ENCODE peak calls at places on chromosome 13, in four cellular contexts. E, Q, R and B are unnamed samples.

GRCh38 chr13:90171649-90172048 is 1175.8 kb upstream of the MIR17HG start:
- DNase-seq in R (no peak), E (no peak), Q (no peak), B (no peak)

GRCh38 chr13:42814868-42815267 is 33.5 kb downstream of the FAM216B start:
- DNase-seq in Q (no peak), E (no peak), R (no peak), B (no peak)

GRCh38 chr13:47853236-47853635 is 147.8 kb downstream of the SUCLA2 start:
- DNase-seq in E (no peak), Q (no peak), R (no peak), B (no peak)

GRCh38 chr13:49214917-49215376 is 5.2 kb upstream of the MLNR start:
- DNase-seq in Q (peak; percentile 78), R (no peak), E (no peak), B (peak; percentile 19)

GRCh38 chr13:22648325-22648758 is 532.4 kb upstream of the SGCG start:
- DNase-seq in Q (no peak), R (no peak), E (no peak), B (no peak)

GRCh38 chr13:44972956-44973581 is 16.2 kb downstream of the NUFIP1 start:
- DNase-seq in R (peak; percentile 9), Q (peak; percentile 36), E (no peak), B (peak; percentile 18)

GRCh38 chr13:76928456-76928855 is 19.9 kb upstream of the ACOD1 start:
- DNase-seq in E (no peak), R (no peak), Q (no peak), B (no peak)

GRCh38 chr13:111153279-111153976 is 38.3 kb downstream of the ARHGEF7 start:
- DNase-seq in E (no peak), Q (peak; percentile 88), R (peak; percentile 86), B (peak; percentile 75)

GRCh38 chr13:105918842-105919741 is 616.4 kb downstream of the EFNB2 start:
- DNase-seq in E (no peak), Q (peak; percentile 3), R (no peak), B (peak; percentile 88)

GRCh38 chr13:113367771-113368170 is 3.8 kb upstream of the GRTP1 start:
- DNase-seq in Q (no peak), R (no peak), E (no peak), B (no peak)

GRCh38 chr13:48296528-48296927 is 7.0 kb upstream of the RB1 start:
- DNase-seq in Q (no peak), E (no peak), R (no peak), B (no peak)

GRCh38 chr13:78689011-78689410 is 30.1 kb upstream of the OBI1 start:
- DNase-seq in Q (peak; percentile 12), R (no peak), E (no peak), B (no peak)

DNA sequence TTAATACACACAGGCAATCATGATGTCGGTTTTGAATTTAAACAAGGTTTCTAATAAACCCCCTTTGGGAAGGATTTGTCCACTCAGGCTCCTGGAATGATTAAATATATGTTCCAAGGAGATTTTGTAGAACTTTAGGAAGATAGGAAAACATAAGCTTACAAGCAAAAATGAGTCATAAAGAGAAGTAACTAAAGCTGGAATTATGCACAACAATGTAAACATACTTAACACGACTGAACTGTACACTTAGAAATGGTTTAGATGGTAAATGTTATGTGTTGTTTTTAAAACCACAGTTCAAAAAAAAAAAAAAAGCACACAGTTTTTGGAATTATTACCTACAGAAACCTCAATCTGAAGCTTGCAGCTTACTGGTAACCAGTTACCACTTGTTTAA is 304.4 kb downstream of the NALCN start:
- DNase-seq in E (no peak), Q (no peak), R (no peak), B (no peak)
- TF ChIP-seq RAD21 in E (no peak), Q (no peak), R (no peak), B (no peak)

DNA sequence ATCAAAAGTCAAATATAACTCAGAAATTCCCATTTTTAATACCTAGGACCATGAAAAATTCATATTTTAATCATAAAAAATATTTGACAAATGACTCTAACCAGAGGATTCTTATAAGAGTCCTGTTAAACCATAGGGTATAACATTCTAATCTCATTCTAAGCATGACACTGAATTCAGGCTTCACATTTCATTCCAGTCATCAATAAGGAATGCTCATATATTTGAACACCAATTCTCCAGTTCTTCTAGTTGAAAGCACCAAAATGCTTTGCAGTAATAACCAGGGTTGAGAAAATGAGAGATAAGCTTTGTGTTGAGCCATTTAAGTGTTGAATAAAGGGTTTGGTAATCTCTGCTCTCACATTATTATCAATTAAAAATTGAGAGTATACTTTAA is 147.5 kb downstream of the VWA8 start:
- DNase-seq in E (no peak), R (no peak), Q (no peak), B (no peak)
- TF ChIP-seq REST in E (no peak), R (no peak), Q (no peak), B (no peak)

GRCh38 chr13:51048166-51048461 is 63.0 kb downstream of the C13orf42 start:
- DNase-seq in E (no peak), R (no peak), Q (no peak), B (no peak)
- TF ChIP-seq SRF in E (no peak), R (no peak), Q (no peak), B (no peak)

GRCh38 chr13:67014399-67014798 is 215.7 kb downstream of the PCDH9 start:
- DNase-seq in E (no peak), R (no peak), Q (no peak), B (no peak)
- TF ChIP-seq RAD21 in E (no peak), R (no peak), Q (no peak), B (no peak)

GRCh38 chr13:40786568-40786996 is 2.8 kb upstream of the SLC25A15 start:
- DNase-seq in Q (peak; percentile 90), R (no peak), E (no peak), B (no peak)
- TF ChIP-seq REST in Q (peak; percentile 55), R (no peak), E (no peak), B (no peak)

GRCh38 chr13:68428292-68428691 is 1198.2 kb upstream of the PCDH9 start:
- DNase-seq in Q (peak; percentile 6), R (no peak), E (no peak), B (no peak)
- TF ChIP-seq SRF in Q (no peak), R (no peak), E (no peak), B (no peak)